ENCODE peak calls at places on chromosomes 11 and 22, in nine cellular contexts. A, X, K, I, N, O, W, U and T are unnamed samples.

GRCh38 chr22:35629406-35630234 is 12.5 kb upstream of the MB start:
- DNase-seq in A (peak; percentile 99), K (no peak), W (peak; percentile 81), N (no peak), X (peak; percentile 69), U (peak; percentile 60), O (peak; percentile 97), I (peak; percentile 86), T (peak; percentile 89)

GRCh38 chr22:31526275-31526674 is 29.9 kb downstream of the SFI1 start:
- DNase-seq in A (no peak), I (no peak), N (no peak), O (no peak), X (no peak), K (no peak), U (no peak), W (peak; percentile 69), T (peak; percentile 30)

GRCh38 chr22:50278461-50278860 is 8.3 kb upstream of the MAPK11 start:
- DNase-seq in A (no peak), I (no peak), X (no peak), K (no peak), W (no peak), O (no peak), N (no peak), U (no peak), T (no peak)

GRCh38 chr11:73240190-73240781 is 22.2 kb downstream of the P2RY2 start:
- DNase-seq in W (no peak), N (no peak), O (no peak), A (peak; percentile 9), K (no peak), U (no peak), I (peak; percentile 59), X (no peak), T (no peak)

GRCh38 chr22:36395061-36395849 is 7.5 kb upstream of the MYH9 start:
- DNase-seq in I (no peak), U (peak; percentile 64), W (no peak), O (no peak), K (no peak), X (no peak), A (peak; percentile 73), N (no peak), T (no peak)

GRCh38 chr22:50269573-50270301 is 443 bp downstream of the MAPK11 start:
- DNase-seq in O (no peak), A (no peak), K (no peak), U (no peak), N (peak; percentile 49), I (no peak), W (no peak), X (peak; percentile 72), T (peak; percentile 67)

GRCh38 chr11:123405123-123405592 is 24.9 kb upstream of the GRAMD1B start:
- DNase-seq in I (no peak), N (no peak), O (no peak), A (no peak), K (no peak), X (no peak), U (no peak), W (no peak), T (peak; percentile 57)

GRCh38 chr11:40295466-40295865 is 1164.0 kb downstream of the LRRC4C start:
- DNase-seq in X (no peak), W (no peak), A (peak; percentile 61), N (no peak), I (no peak), K (no peak), O (no peak), U (no peak), T (no peak)

GRCh38 chr11:130190371-130190881 is 30.8 kb downstream of the ST14 start:
- DNase-seq in W (no peak), K (no peak), U (peak; percentile 63), A (no peak), X (no peak), N (no peak), I (no peak), O (no peak), T (no peak)

GRCh38 chr11:61851128-61851899 is 23.2 kb downstream of the FADS2 start:
- DNase-seq in O (no peak), K (no peak), X (no peak), I (no peak), N (no peak), A (no peak), U (no peak), W (no peak), T (no peak)

GRCh38 chr11:113462830-113463229 is 12.4 kb downstream of the DRD2 start:
- DNase-seq in O (no peak), N (no peak), K (no peak), I (no peak), U (no peak), W (no peak), A (no peak), X (no peak), T (no peak)

GRCh38 chr22:41831828-41832552 is 915 bp upstream of the SREBF2 start:
- DNase-seq in X (no peak), U (no peak), W (no peak), K (no peak), N (no peak), O (no peak), A (no peak), I (no peak), T (peak; percentile 36)

GRCh38 chr22:23832226-23833016 is 6.4 kb downstream of the DERL3 start:
- DNase-seq in A (no peak), K (no peak), X (no peak), O (no peak), N (no peak), W (no peak), I (peak; percentile 60), U (no peak), T (no peak)

GRCh38 chr22:43249789-43250188 is 62.9 kb upstream of the TTLL12 start:
- DNase-seq in N (no peak), A (no peak), I (no peak), W (no peak), O (no peak), X (no peak), K (no peak), U (no peak), T (no peak)

GRCh38 chr11:40328890-40329617 is 1130.4 kb downstream of the LRRC4C start:
- DNase-seq in U (peak; percentile 21), K (no peak), X (no peak), W (no peak), O (peak; percentile 100), I (no peak), A (peak; percentile 100), N (no peak), T (no peak)

GRCh38 chr11:134124660-134125451 is 56.0 kb downstream of the JAM3 start:
- DNase-seq in K (peak; percentile 45), X (no peak), U (no peak), A (no peak), O (no peak), W (no peak), N (peak; percentile 77), I (no peak), T (no peak)

GRCh38 chr22:36257308-36257707 is 4.4 kb downstream of the APOL1 start:
- DNase-seq in A (no peak), W (no peak), X (no peak), K (no peak), U (no peak), O (no peak), N (no peak), I (peak; percentile 53), T (no peak)

GRCh38 chr11:46389450-46390330 is 1.9 kb downstream of the CHRM4 start:
- DNase-seq in K (peak; percentile 75), N (peak; percentile 74), W (no peak), U (peak; percentile 68), A (no peak), X (peak; percentile 87), O (no peak), I (peak; percentile 74), T (peak; percentile 73)
- TF ChIP-seq CTCF in K (peak; percentile 90), N (peak; percentile 88), W (peak; percentile 89), U (peak; percentile 80), A (peak; percentile 93), X (peak; percentile 93), O (peak; percentile 74), I (peak; percentile 86), T (peak; percentile 90)

GRCh38 chr11:102914238-102915043 is 39.7 kb upstream of the MMP12 start:
- DNase-seq in X (no peak), U (peak; percentile 13), W (no peak), A (no peak), K (no peak), N (no peak), I (no peak), O (peak; percentile 33), T (peak; percentile 15)
- TF ChIP-seq CTCF in X (peak; percentile 52), U (peak; percentile 58), W (peak; percentile 54), A (peak; percentile 77), K (peak; percentile 62), N (peak; percentile 60), I (peak; percentile 38), O (peak; percentile 84), T (peak; percentile 38)

DNA sequence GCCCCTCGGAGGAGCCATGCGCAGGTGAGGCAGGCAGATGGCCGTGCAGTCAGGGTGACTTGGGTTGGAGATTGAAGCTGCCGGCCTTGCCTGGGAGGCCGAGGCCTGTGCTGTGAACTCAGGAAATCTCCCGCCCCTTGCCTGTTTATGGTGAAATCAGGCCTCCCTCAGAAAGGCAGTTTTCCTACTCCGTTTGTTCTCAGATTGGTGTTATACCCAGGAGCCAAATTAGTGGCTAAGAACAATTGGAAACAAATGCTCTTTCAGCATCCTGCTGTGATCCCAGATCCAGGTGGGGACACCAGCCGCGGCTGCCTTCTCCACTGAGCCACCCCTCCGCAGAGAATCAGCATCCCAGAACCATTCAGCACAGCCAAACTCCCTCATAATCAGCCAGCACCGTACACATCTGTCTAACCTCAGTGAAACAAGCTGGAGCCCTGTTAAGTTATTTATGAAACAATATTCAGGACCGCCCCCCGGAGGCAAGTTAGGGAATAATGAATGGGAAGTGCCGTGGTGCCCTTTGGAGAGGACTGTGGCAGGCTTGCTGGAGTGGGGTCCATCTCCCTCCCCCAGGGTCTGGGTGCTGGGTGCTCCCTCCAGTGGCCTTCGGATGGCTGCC is 60.0 kb downstream of the PKNOX2 start:
- DNase-seq in W (no peak), A (no peak), K (no peak), X (no peak), U (no peak), O (no peak), N (no peak), I (no peak), T (no peak)
- TF ChIP-seq CTCF in W (no peak), A (peak; percentile 48), K (peak; percentile 40), X (no peak), U (no peak), O (peak; percentile 39), N (no peak), I (no peak), T (no peak)

DNA sequence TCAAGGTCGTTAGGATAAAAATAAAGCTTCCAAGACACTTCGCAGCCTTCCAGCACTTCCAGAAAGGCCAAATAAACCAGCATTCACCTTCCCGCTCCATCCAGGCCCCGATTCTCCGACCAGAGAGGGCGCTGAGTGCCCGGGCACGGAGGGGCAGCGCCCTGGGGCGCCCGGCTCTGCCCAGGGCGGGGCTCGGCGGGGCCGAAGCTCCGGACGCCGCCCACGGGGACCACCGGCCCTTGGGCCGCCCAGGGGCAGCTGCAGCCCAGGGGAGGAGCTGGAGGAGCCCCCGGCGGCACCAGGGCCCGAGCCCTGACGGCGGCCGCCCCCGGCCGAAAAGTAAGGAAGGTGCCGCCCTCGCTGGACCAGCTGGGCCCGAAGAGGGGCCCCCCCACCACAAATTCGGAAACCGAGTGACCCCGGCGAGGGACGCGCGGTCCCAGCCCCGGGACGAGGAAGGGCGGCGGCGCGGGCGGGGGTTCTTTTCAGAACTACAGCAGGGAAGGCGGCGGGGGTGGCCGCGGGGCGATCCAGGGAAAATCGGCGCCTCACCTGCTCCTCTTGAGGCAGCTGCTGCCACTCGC is 346 bp downstream of the ATL3 start:
- DNase-seq in U (peak; percentile 78), X (peak; percentile 61), W (no peak), O (no peak), I (no peak), A (peak; percentile 43), N (peak; percentile 67), K (no peak), T (peak; percentile 61)
- TF ChIP-seq CTCF in U (peak; percentile 42), X (peak; percentile 58), W (peak; percentile 65), O (peak; percentile 36), I (peak; percentile 20), A (peak; percentile 63), N (peak; percentile 63), K (peak; percentile 22), T (peak; percentile 43)